ENCODE peak calls at places on chromosomes 6 and 20, in nine cellular contexts. X, D, H, T, E, Q, V, K and Y are unnamed samples.

GRCh38 chr6:53679446-53679933 is 13.9 kb upstream of the KLHL31 start:
- DNase-seq in T (no peak), X (peak), V (no peak), H (no peak), K (peak), Q (peak), D (peak), E (no peak), Y (no peak)

GRCh38 chr20:48378976-48379670 is 448.7 kb downstream of the PREX1 start:
- DNase-seq in E (no peak), H (no peak), T (no peak), V (no peak), D (no peak), Q (no peak), K (no peak), X (no peak), Y (no peak)

GRCh38 chr6:118603372-118603771 is 48.0 kb downstream of the CEP85L start:
- DNase-seq in T (no peak), X (no peak), Q (no peak), D (no peak), H (no peak), E (no peak), K (no peak), V (no peak), Y (no peak)

GRCh38 chr6:2979819-2980464 is 8.6 kb upstream of the SERPINB6 start:
- DNase-seq in H (no peak), V (no peak), X (no peak), K (no peak), T (no peak), D (peak), E (no peak), Q (no peak), Y (no peak)

GRCh38 chr6:149393002-149393679 is 6.9 kb upstream of the SUMO4 start:
- DNase-seq in H (no peak), X (no peak), K (no peak), Q (no peak), V (no peak), E (no peak), T (no peak), D (no peak), Y (no peak)

GRCh38 chr20:23225407-23226060 is 125.1 kb upstream of the NXT1 start:
- DNase-seq in Q (no peak), X (no peak), H (no peak), K (no peak), V (no peak), T (no peak), E (no peak), D (peak), Y (no peak)

GRCh38 chr20:46348231-46348803 is 40.0 kb upstream of the CDH22 start:
- DNase-seq in K (peak), H (no peak), E (peak), T (peak), D (no peak), V (peak), X (peak), Q (no peak), Y (peak)

GRCh38 chr6:36649721-36650484 is 28.6 kb upstream of the CDKN1A start:
- DNase-seq in Q (no peak), H (no peak), D (no peak), E (no peak), T (no peak), V (no peak), X (no peak), K (no peak), Y (no peak)

GRCh38 chr20:39944861-39945260 is 744.2 kb downstream of the MAFB start:
- DNase-seq in H (no peak), X (no peak), V (no peak), K (no peak), Q (no peak), E (no peak), D (no peak), T (no peak), Y (no peak)

GRCh38 chr6:111802720-111803119 is 70.5 kb downstream of the FYN start:
- DNase-seq in H (no peak), E (no peak), T (no peak), K (no peak), D (no peak), V (no peak), Q (no peak), X (no peak), Y (no peak)

GRCh38 chr6:12748411-12748810 is 31.8 kb downstream of the PHACTR1 start:
- DNase-seq in K (no peak), E (no peak), H (no peak), X (no peak), T (no peak), V (no peak), Q (no peak), D (no peak), Y (no peak)